ENCODE peak calls at places on chromosomes 3 and 15, in six cellular contexts. V is CD8-positive, alpha-beta T cell; C is body of pancreas; O is fibroblast of lung; E is upper lobe of right lung; G is A549. A is an unnamed sample.

GRCh38 chr3:23968467-23969184 is 23.5 kb downstream of the NR1D2 start:
- DNase-seq in V (no peak), C (no peak), O (peak), E (no peak), G (peak), A (no peak)

GRCh38 chr3:153746211-153746610 is 375.0 kb upstream of the ARHGEF26 start:
- DNase-seq in V (no peak), C (no peak), O (no peak), E (no peak), G (no peak), A (no peak)

GRCh38 chr15:90814193-90814811 is 54.1 kb upstream of the FURIN start:
- DNase-seq in V (no peak), C (peak), O (peak), E (no peak), G (no peak), A (no peak)

GRCh38 chr3:42055291-42055690 is 35.9 kb upstream of the TRAK1 start:
- DNase-seq in V (no peak), C (no peak), O (peak), E (no peak), G (no peak), A (no peak)

GRCh38 chr3:53132347-53132746 is 2.1 kb upstream of the RFT1 start:
- DNase-seq in V (no peak), C (no peak), O (no peak), E (no peak), G (peak), A (no peak)

GRCh38 chr3:140467104-140467577 is 210.7 kb upstream of the TRIM42 start:
- DNase-seq in V (no peak), C (no peak), O (peak), E (no peak), G (peak), A (no peak)

GRCh38 chr15:90071220-90071807 is 31.0 kb downstream of the IDH2 start:
- DNase-seq in V (peak), C (peak), O (peak), E (peak), G (peak), A (peak)

GRCh38 chr15:68375191-68375631 is 56.8 kb downstream of the ITGA11 start:
- DNase-seq in V (no peak), C (no peak), O (no peak), E (no peak), G (no peak), A (no peak)

GRCh38 chr3:38627956-38628355 is 21.5 kb downstream of the SCN5A start:
- DNase-seq in V (no peak), C (no peak), O (no peak), E (no peak), G (peak), A (no peak)

GRCh38 chr3:100869787-100870186 is 123.4 kb downstream of the ABI3BP start:
- DNase-seq in V (no peak), C (no peak), O (peak), E (no peak), G (no peak), A (peak)

GRCh38 chr3:14434105-14434504 is 31.7 kb downstream of the SLC6A6 start:
- DNase-seq in V (no peak), C (no peak), O (peak), E (peak), G (no peak), A (no peak)

GRCh38 chr3:158950131-158950901 is 148.5 kb downstream of the MFSD1 start:
- DNase-seq in V (no peak), C (no peak), O (no peak), E (no peak), G (no peak), A (no peak)

DNA sequence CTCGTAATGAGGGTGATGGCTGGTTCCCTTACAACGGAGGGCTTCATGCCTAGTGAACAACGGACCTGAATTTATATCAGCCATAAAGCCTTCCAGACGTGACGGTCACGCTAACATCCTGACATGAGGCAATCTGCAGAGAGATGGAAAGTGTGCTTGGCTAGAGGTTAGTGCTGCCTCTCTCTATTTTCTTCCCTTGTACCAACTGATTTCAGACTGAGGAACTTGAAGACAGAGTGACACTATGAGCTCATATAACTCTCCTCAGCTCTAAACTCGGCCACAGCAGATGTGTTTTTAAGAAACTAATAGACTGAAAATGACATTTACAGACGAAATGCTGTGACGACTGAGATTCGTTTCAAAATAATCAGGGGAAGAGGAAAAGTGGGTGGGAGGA is 122.4 kb downstream of the XXYLT1 start:
- DNase-seq in V (no peak), C (no peak), O (no peak), E (no peak), G (no peak), A (no peak)
- H3K4me3 ChIP-seq in V (no peak), C (no peak), O (peak), E (peak), G (no peak), A (peak)

GRCh38 chr15:98931001-98931400 is 76.6 kb downstream of the PGPEP1L start:
- DNase-seq in V (no peak), C (no peak), O (no peak), E (no peak), G (no peak), A (no peak)

GRCh38 chr15:98926236-98926635 is 81.4 kb downstream of the PGPEP1L start:
- DNase-seq in V (no peak), C (no peak), O (no peak), E (no peak), G (no peak), A (no peak)

GRCh38 chr15:98930591-98930990 is 77.0 kb downstream of the PGPEP1L start:
- DNase-seq in V (no peak), C (no peak), O (no peak), E (no peak), G (no peak), A (no peak)

GRCh38 chr15:98927057-98927456 is 80.5 kb downstream of the PGPEP1L start:
- DNase-seq in V (no peak), C (no peak), O (no peak), E (no peak), G (no peak), A (no peak)

GRCh38 chr15:98927990-98928389 is 79.6 kb downstream of the PGPEP1L start:
- DNase-seq in V (no peak), C (no peak), O (no peak), E (no peak), G (no peak), A (no peak)
- H3K27ac ChIP-seq in V (no peak), C (no peak), O (no peak), E (peak), G (no peak), A (peak)

GRCh38 chr15:63554337-63554927 is 42.8 kb upstream of the FBXL22 start:
- DNase-seq in V (no peak), C (no peak), O (peak), E (no peak), G (no peak), A (no peak)
- TF ChIP-seq CTCF in V (no peak), C (no peak), O (no peak), E (no peak), G (no peak), A (no peak)

DNA sequence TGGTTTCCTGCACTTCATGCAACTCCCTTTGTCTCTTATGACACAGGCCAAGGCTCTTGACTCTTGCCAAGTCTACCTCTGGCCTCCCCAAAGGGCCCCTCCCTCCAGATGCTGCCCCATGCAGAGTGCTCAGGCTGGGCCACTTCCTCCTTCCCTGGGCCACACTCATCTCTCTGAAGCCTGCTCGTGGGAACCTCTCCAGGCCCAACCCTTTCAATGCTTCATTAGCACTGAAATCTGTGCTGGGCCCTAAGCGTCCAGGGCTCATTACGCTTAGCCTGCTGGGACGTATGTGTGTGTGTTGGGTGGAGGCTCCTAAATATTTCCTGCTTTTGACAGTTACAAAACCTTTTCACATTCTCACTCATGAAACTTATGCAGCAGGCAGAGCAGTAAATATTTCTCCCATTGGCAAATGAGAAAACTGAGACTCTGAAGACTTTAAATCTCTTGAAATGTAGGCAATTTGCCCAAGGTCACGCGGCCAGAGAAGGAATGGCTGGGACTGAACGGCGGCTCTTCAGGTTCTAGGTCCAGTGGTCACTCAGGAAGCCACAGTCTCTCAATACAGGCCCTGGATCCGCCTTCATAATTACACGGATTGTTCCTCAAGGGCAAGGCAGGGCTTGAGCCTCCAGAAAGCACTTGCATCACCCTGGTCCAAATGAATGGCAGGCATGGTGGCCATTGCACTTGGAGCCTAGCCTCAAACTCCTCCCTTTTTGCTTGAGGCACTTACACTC is 241.7 kb upstream of the HES1 start:
- DNase-seq in V (no peak), C (peak), O (peak), E (peak), G (no peak), A (peak)
- H3K4me3 ChIP-seq in V (no peak), C (no peak), O (no peak), E (no peak), G (no peak), A (no peak)

DNA sequence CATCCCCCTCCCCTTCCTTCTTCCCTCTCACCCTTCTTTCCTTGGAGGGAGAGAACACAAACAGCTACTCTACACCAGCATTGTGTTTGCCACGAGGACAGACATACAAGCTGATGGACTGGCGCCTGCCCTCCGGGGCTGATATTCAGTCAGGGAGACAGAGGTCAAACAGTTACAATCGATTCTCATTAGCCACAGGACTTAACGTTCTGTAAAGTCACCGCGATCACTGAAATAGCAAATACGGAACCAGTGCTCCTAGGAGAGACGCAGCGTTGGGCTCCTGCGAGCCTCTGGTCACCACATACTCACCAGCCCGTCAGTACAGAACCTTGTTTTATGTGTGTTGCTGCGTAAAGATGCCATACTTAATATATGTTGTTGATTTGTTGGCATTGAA is 108.8 kb downstream of the LRRK1 start:
- DNase-seq in V (no peak), C (no peak), O (no peak), E (no peak), G (no peak), A (peak)
- H3K27ac ChIP-seq in V (no peak), C (no peak), O (no peak), E (no peak), G (no peak), A (no peak)